ENCODE peak calls at places on chromosomes 6 and 20, in ten cellular contexts. J is HEK293T; M is GM23248; Y is hippocampal formation; C is effector CD4-positive, alpha-beta T cell; I is hypothalamus; G is COR-L47; O is stimulated activated CD8-positive, alpha-beta memory T cell treated with anti-CD3 and anti-CD28 coated beads, Interleukin-15, amount 100 ng/mL, for 48 hours; X is T-cell; A is iPS DF 6.9. P is an unnamed sample.

GRCh38 chr6:6912841-6913240 is 194.9 kb upstream of the RREB1 start:
- DNase-seq in J (no peak), M (no peak), Y (no peak), C (no peak), I (no peak), G (no peak), O (no peak), X (no peak), A (no peak), P (no peak)

GRCh38 chr6:85449388-85449817 is 480 bp upstream of the NT5E start:
- DNase-seq in J (no peak), M (peak; percentile 86), Y (no peak), C (no peak), I (no peak), G (no peak), O (peak; percentile 47), X (peak; percentile 17), A (no peak), P (peak; percentile 86)

GRCh38 chr20:15708984-15709598 is 864.2 kb downstream of the KIF16B start:
- DNase-seq in J (peak; percentile 71), M (peak; percentile 24), Y (no peak), C (no peak), I (no peak), G (peak; percentile 13), O (no peak), X (peak; percentile 12), A (peak; percentile 54), P (peak; percentile 21)

GRCh38 chr6:14896475-14896874 is 349.4 kb upstream of the JARID2 start:
- DNase-seq in J (no peak), M (peak; percentile 43), Y (no peak), C (no peak), I (no peak), G (no peak), O (no peak), X (no peak), A (no peak), P (peak; percentile 31)

GRCh38 chr6:149082320-149082719 is 235.2 kb upstream of the TAB2 start:
- DNase-seq in J (peak; percentile 76), M (peak; percentile 81), Y (peak; percentile 67), C (peak; percentile 84), I (peak; percentile 9), G (peak; percentile 48), O (peak; percentile 66), X (peak; percentile 81), A (peak; percentile 39), P (peak; percentile 80)

GRCh38 chr20:32970973-32971300 is 33.3 kb downstream of the SUN5 start:
- DNase-seq in J (no peak), M (no peak), Y (no peak), C (no peak), I (no peak), G (no peak), O (no peak), X (no peak), A (no peak), P (no peak)

GRCh38 chr20:59018817-59019216 is 412 bp upstream of the TUBB1 start:
- DNase-seq in J (no peak), M (no peak), Y (no peak), C (no peak), I (no peak), G (no peak), O (no peak), X (no peak), A (no peak), P (no peak)

GRCh38 chr6:122184260-122184934 is 215.1 kb upstream of the HSF2 start:
- DNase-seq in J (peak; percentile 43), M (peak; percentile 67), Y (peak; percentile 37), C (no peak), I (no peak), G (peak; percentile 5), O (no peak), X (no peak), A (no peak), P (peak; percentile 54)

GRCh38 chr20:53216856-53217576 is 244.9 kb downstream of the TSHZ2 start:
- DNase-seq in J (peak; percentile 79), M (peak; percentile 44), Y (no peak), C (peak; percentile 77), I (peak; percentile 19), G (peak; percentile 15), O (peak; percentile 56), X (peak; percentile 87), A (peak; percentile 67), P (peak; percentile 25)

GRCh38 chr20:2800590-2801458 is at the start of gene CPXM1:
- DNase-seq in J (no peak), M (no peak), Y (no peak), C (no peak), I (no peak), G (no peak), O (no peak), X (no peak), A (no peak), P (peak; percentile 6)

GRCh38 chr20:20780127-20780822 is 67.8 kb upstream of the RALGAPA2 start:
- DNase-seq in J (no peak), M (peak; percentile 41), Y (no peak), C (no peak), I (no peak), G (no peak), O (no peak), X (no peak), A (no peak), P (peak; percentile 25)

GRCh38 chr6:6333498-6333897 is 13.0 kb upstream of the F13A1 start:
- DNase-seq in J (no peak), M (peak; percentile 24), Y (no peak), C (no peak), I (no peak), G (no peak), O (no peak), X (no peak), A (no peak), P (no peak)

GRCh38 chr6:150599199-150600002 is at the start of gene PLEKHG1:
- DNase-seq in J (peak; percentile 88), M (peak; percentile 71), Y (no peak), C (peak; percentile 14), I (peak; percentile 12), G (no peak), O (peak; percentile 38), X (peak; percentile 51), A (no peak), P (peak; percentile 12)

GRCh38 chr20:17971571-17972013 is 2.8 kb downstream of the MGME1 start:
- DNase-seq in J (no peak), M (peak; percentile 50), Y (no peak), C (no peak), I (no peak), G (no peak), O (no peak), X (no peak), A (no peak), P (peak; percentile 35)

GRCh38 chr6:26205625-26206574 is 118.7 kb downstream of the HFE start:
- DNase-seq in J (no peak), M (peak; percentile 78), Y (peak; percentile 47), C (no peak), I (no peak), G (peak; percentile 22), O (no peak), X (no peak), A (no peak), P (peak; percentile 73)

GRCh38 chr20:37828584-37829527 is 74.1 kb upstream of the VSTM2L start:
- DNase-seq in J (no peak), M (no peak), Y (no peak), C (no peak), I (no peak), G (no peak), O (no peak), X (no peak), A (no peak), P (no peak)

GRCh38 chr20:6665621-6666345 is 101.7 kb upstream of the BMP2 start:
- DNase-seq in J (no peak), M (no peak), Y (no peak), C (no peak), I (no peak), G (no peak), O (no peak), X (no peak), A (no peak), P (no peak)

GRCh38 chr6:143276436-143276835 is 174.1 kb downstream of the ADAT2 start:
- DNase-seq in J (no peak), M (no peak), Y (peak; percentile 4), C (no peak), I (no peak), G (no peak), O (no peak), X (no peak), A (no peak), P (no peak)

GRCh38 chr20:23178806-23179205 is 92.7 kb upstream of the CD93 start:
- DNase-seq in J (no peak), M (no peak), Y (no peak), C (no peak), I (no peak), G (no peak), O (no peak), X (no peak), A (no peak), P (no peak)

GRCh38 chr6:129672883-129673631 is 36.9 kb downstream of the ARHGAP18 start:
- DNase-seq in J (no peak), M (peak; percentile 80), Y (no peak), C (no peak), I (no peak), G (no peak), O (no peak), X (no peak), A (no peak), P (peak; percentile 77)

GRCh38 chr6:43868467-43868866 is 98.5 kb downstream of the VEGFA start:
- DNase-seq in J (no peak), M (no peak), Y (no peak), C (no peak), I (no peak), G (no peak), O (no peak), X (no peak), A (no peak), P (no peak)

GRCh38 chr6:34056301-34056700 is 89.6 kb downstream of the GRM4 start:
- DNase-seq in J (peak; percentile 42), M (peak; percentile 87), Y (no peak), C (no peak), I (no peak), G (no peak), O (no peak), X (no peak), A (no peak), P (peak; percentile 78)

GRCh38 chr6:50087231-50087954 is 37.7 kb upstream of the DEFB112 start:
- DNase-seq in J (no peak), M (peak; percentile 75), Y (no peak), C (no peak), I (no peak), G (no peak), O (no peak), X (no peak), A (no peak), P (peak; percentile 48)

GRCh38 chr6:31163922-31164321 is 5.5 kb downstream of the TCF19 start:
- DNase-seq in J (no peak), M (no peak), Y (no peak), C (no peak), I (no peak), G (no peak), O (no peak), X (no peak), A (no peak), P (peak; percentile 42)

GRCh38 chr20:16701296-16701695 is 28.5 kb upstream of the SNRPB2 start:
- DNase-seq in J (peak; percentile 18), M (peak; percentile 10), Y (no peak), C (peak; percentile 12), I (no peak), G (no peak), O (no peak), X (peak; percentile 31), A (peak; percentile 11), P (peak; percentile 5)

GRCh38 chr6:148293181-148293995 is 49.2 kb upstream of the SASH1 start:
- DNase-seq in J (no peak), M (no peak), Y (no peak), C (no peak), I (no peak), G (no peak), O (no peak), X (no peak), A (no peak), P (no peak)